ENCODE peak calls at places on chromosomes 13 and 19, in five cellular contexts. Y is HCT116, S is neural progenitor cell, R is SK-N-SH, V is PC-3. T is an unnamed sample.

GRCh38 chr13:99269627-99270252 is 11.6 kb upstream of the GPR18 start:
- DNase-seq in R (peak; percentile 17), Y (peak; percentile 38), V (peak; percentile 48), S (peak; percentile 34), T (peak; percentile 84)

GRCh38 chr13:20191311-20191901 is 1.3 kb downstream of the GJB2 start:
- DNase-seq in S (no peak), R (no peak), V (peak; percentile 72), Y (no peak), T (no peak)

GRCh38 chr13:97124237-97124636 is 97.9 kb upstream of the MBNL2 start:
- DNase-seq in V (no peak), Y (no peak), S (no peak), R (no peak), T (no peak)

GRCh38 chr13:39965309-39965708 is 309.8 kb downstream of the COG6 start:
- DNase-seq in R (no peak), Y (no peak), S (no peak), V (no peak), T (no peak)

GRCh38 chr13:67119481-67119883 is 110.7 kb downstream of the PCDH9 start:
- DNase-seq in Y (peak; percentile 8), S (no peak), R (no peak), V (peak; percentile 79), T (peak; percentile 20)

GRCh38 chr13:80871481-80871880 is 530.6 kb upstream of the SPRY2 start:
- DNase-seq in V (peak; percentile 82), S (no peak), Y (no peak), R (no peak), T (no peak)

GRCh38 chr13:64662887-64663593 is 2567.1 kb downstream of the PCDH9 start:
- DNase-seq in Y (no peak), V (no peak), R (no peak), S (no peak), T (no peak)

GRCh38 chr13:73677041-73677589 is 457.1 kb downstream of the KLF12 start:
- DNase-seq in S (no peak), R (no peak), V (peak; percentile 71), Y (no peak), T (peak; percentile 36)

GRCh38 chr13:82817133-82817532 is 1065.1 kb downstream of the SLITRK1 start:
- DNase-seq in V (no peak), S (no peak), R (no peak), Y (no peak), T (no peak)

GRCh38 chr19:42850981-42851717 is 28.4 kb downstream of the PSG1 start:
- DNase-seq in V (peak; percentile 92), Y (peak; percentile 18), S (no peak), R (no peak), T (peak; percentile 98)

GRCh38 chr13:108786578-108787100 is 157.2 kb downstream of the MYO16 start:
- DNase-seq in S (peak; percentile 20), Y (no peak), R (no peak), V (no peak), T (no peak)

GRCh38 chr19:43148233-43148632 is 38.1 kb downstream of the PSG5 start:
- DNase-seq in S (no peak), V (peak; percentile 18), Y (no peak), R (no peak), T (peak; percentile 83)

GRCh38 chr13:34352958-34353357 is 535.0 kb downstream of the RFC3 start:
- DNase-seq in V (peak; percentile 18), Y (no peak), R (no peak), S (no peak), T (no peak)

GRCh38 chr13:105814219-105814901 is 721.1 kb downstream of the EFNB2 start:
- DNase-seq in S (no peak), R (no peak), V (peak; percentile 52), Y (peak; percentile 12), T (no peak)

GRCh38 chr13:28574617-28575142 is 79.8 kb upstream of the FLT1 start:
- DNase-seq in S (no peak), V (peak; percentile 95), Y (peak; percentile 95), R (no peak), T (peak; percentile 96)

GRCh38 chr19:40632311-40633036 is 31.3 kb downstream of the LTBP4 start:
- DNase-seq in R (no peak), Y (no peak), S (peak; percentile 29), V (peak; percentile 3), T (no peak)

GRCh38 chr13:34731486-34731885 is 210.6 kb upstream of the NBEA start:
- DNase-seq in V (no peak), Y (no peak), S (no peak), R (no peak), T (no peak)

GRCh38 chr13:91136806-91137205 is 210.7 kb upstream of the MIR17HG start:
- DNase-seq in R (no peak), V (no peak), Y (no peak), S (peak; percentile 67), T (no peak)

GRCh38 chr19:28443361-28443760 is 769.6 kb downstream of the UQCRFS1 start:
- DNase-seq in R (no peak), V (no peak), S (peak; percentile 21), Y (no peak), T (no peak)

GRCh38 chr13:101711307-101712025 is 259.0 kb downstream of the ITGBL1 start:
- DNase-seq in Y (no peak), S (no peak), V (no peak), R (no peak), T (no peak)

GRCh38 chr19:29694166-29694565 is 20.9 kb downstream of the C19orf12 start:
- DNase-seq in V (no peak), R (no peak), S (no peak), Y (no peak), T (no peak)

GRCh38 chr19:39144487-39145071 is 19.0 kb downstream of the PAK4 start:
- DNase-seq in S (peak; percentile 62), Y (no peak), R (peak; percentile 80), V (no peak), T (no peak)

GRCh38 chr13:106382569-106382968 is 152.9 kb downstream of the EFNB2 start:
- DNase-seq in Y (no peak), S (no peak), R (no peak), V (no peak), T (no peak)

GRCh38 chr19:49014123-49014869 is 2.6 kb downstream of the LHB start:
- DNase-seq in R (no peak), V (no peak), S (no peak), Y (no peak), T (peak; percentile 23)

GRCh38 chr19:49017666-49018351 is 918 bp upstream of the LHB start:
- DNase-seq in V (peak; percentile 59), S (peak; percentile 79), Y (peak; percentile 60), R (peak; percentile 89), T (peak; percentile 83)

GRCh38 chr19:49016067-49016839 is 638 bp downstream of the LHB start:
- DNase-seq in V (no peak), R (no peak), Y (no peak), S (no peak), T (no peak)

GRCh38 chr19:49017041-49017665 is at the start of gene LHB:
- DNase-seq in R (peak; percentile 42), V (no peak), S (no peak), Y (no peak), T (no peak)

DNA sequence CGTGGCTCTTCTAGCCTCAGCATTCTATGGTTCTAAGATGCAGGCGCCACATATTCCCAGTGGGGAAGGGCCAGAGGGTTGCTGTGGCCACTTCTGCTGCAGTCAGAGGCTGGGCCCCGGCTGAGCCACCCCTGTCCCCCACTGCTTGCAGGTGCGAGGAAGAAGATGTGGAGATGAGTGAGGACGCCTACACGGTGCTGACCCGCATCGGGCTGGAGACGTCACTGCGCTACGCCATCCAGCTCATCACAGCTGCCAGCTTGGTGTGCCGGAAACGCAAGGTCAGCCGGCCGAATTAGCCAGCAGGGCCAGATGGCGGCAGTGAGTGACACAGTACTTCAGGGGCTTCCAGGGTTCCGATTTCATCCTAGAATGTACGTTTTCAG is 2.0 kb downstream of the LHB start:
- DNase-seq in Y (no peak), V (no peak), R (no peak), S (no peak), T (no peak)
- H3K36me3 ChIP-seq in Y (peaks cover 34% of the 10 kb centered on the region), V (no peaks in the 10 kb centered on the region), R (peaks cover 41% of the 10 kb centered on the region), S (no peaks in the 10 kb centered on the region), T (no peaks in the 10 kb centered on the region)

GRCh38 chr19:21430674-21431073 is 33.7 kb downstream of the ZNF493 start:
- DNase-seq in Y (no peak), S (no peak), R (no peak), V (no peak), T (no peak)

GRCh38 chr19:21434516-21434915 is 37.6 kb downstream of the ZNF493 start:
- DNase-seq in S (no peak), V (no peak), Y (no peak), R (no peak), T (no peak)

GRCh38 chr19:21434967-21435544 is 38.1 kb downstream of the ZNF493 start:
- DNase-seq in Y (no peak), S (no peak), V (no peak), R (peak; percentile 34), T (no peak)

GRCh38 chr19:21432590-21432989 is 35.7 kb downstream of the ZNF493 start:
- DNase-seq in S (no peak), R (no peak), V (no peak), Y (no peak), T (no peak)
- TF ChIP-seq EZH2phosphoT487 in S (no peak), R (no peak), V (no peak), Y (no peak), T (no peak)

GRCh38 chr19:4453232-4454179 is 4.1 kb downstream of the UBXN6 start:
- DNase-seq in R (peak; percentile 27), V (no peak), Y (no peak), S (no peak), T (no peak)

GRCh38 chr19:4449826-4450075 is 7.8 kb downstream of the UBXN6 start:
- DNase-seq in Y (no peak), R (no peak), S (no peak), V (no peak), T (no peak)

GRCh38 chr19:4454952-4455738 is 2.4 kb downstream of the UBXN6 start:
- DNase-seq in V (no peak), Y (no peak), S (no peak), R (no peak), T (peak; percentile 89)

GRCh38 chr19:4454621-4454951 is 3.0 kb downstream of the UBXN6 start:
- DNase-seq in S (no peak), Y (no peak), R (no peak), V (no peak), T (no peak)

GRCh38 chr19:4452230-4452990 is 5.2 kb downstream of the UBXN6 start:
- DNase-seq in R (peak; percentile 33), V (no peak), S (no peak), Y (no peak), T (no peak)
- H3K36me3 ChIP-seq in R (peaks cover 46% of the 10 kb centered on the region), V (no peaks in the 10 kb centered on the region), S (no peaks in the 10 kb centered on the region), Y (peaks cover 21% of the 10 kb centered on the region), T (peaks cover 18% of the 10 kb centered on the region)

DNA sequence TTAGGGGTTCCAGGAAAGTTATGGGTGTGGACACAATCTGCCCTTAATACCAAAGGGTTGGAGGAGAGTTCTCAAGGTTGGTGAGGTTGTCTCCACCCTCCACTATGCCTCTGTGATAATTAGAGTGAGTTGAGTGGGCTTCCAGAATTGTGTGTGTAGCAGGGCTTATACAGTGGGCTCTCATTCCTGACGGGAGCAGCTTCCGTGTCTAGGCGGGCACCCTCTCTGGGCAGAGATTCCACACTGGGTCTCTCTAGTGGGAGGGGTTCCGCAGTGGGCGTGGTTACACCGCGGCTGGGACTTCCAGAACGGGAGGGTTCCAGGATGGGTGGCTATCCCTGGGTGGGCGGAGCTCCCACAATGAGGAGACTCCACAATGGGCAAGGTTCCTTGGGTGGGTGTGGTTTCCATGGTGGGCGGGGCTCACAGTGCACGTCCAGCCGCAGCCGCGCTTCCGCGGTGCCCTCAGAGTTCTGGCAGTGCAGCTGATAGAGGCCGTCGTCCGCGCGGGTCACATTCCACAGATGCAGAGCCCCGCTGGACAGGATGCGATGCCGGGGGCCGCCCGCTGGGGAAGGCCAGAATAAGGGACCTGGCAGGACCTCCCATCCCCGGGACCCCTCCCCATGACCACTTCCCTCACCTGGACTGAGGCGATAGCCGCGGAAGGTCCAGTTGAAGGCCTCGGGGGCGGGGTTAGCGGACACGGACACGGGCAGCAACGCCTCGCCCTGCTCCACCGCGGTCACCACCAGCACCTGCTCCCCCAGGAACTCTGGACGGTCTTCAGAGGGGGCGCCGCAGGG is 8.4 kb downstream of the NPHS1 start:
- DNase-seq in R (peak; percentile 79), S (peak; percentile 73), Y (peak; percentile 74), V (no peak), T (peak; percentile 18)
- TF ChIP-seq EZH2phosphoT487 in R (no peak), S (no peak), Y (no peak), V (no peak), T (no peak)

T was measured in GM23248.